ENCODE peak calls at places on chromosomes 6 and 20, in six cellular contexts. P, S, K, E, C and Z are unnamed samples.
A peak's percentile ranks its signal among the peaks of the same experiment; 100 is the strongest.

GRCh38 chr20:36094497-36094896 is 60.0 kb upstream of the EPB41L1 start:
- DNase-seq in P (no peak), S (no peak), K (peak; percentile 19), E (no peak), C (no peak), Z (no peak)

GRCh38 chr20:34637245-34638185 is 39.4 kb downstream of the PIGU start:
- DNase-seq in P (peak; percentile 90), S (no peak), K (peak; percentile 95), E (no peak), C (no peak), Z (peak; percentile 52)

GRCh38 chr6:129623008-129623732 is 86.8 kb downstream of the ARHGAP18 start:
- DNase-seq in P (no peak), S (no peak), K (no peak), E (no peak), C (no peak), Z (no peak)

GRCh38 chr6:116268589-116269293 is 11.0 kb downstream of the TSPYL1 start:
- DNase-seq in P (peak; percentile 84), S (peak; percentile 85), K (peak; percentile 89), E (peak; percentile 79), C (no peak), Z (peak; percentile 65)

GRCh38 chr6:170553686-170554085 is 483 bp upstream of the TBP start:
- DNase-seq in P (peak; percentile 75), S (no peak), K (peak; percentile 50), E (no peak), C (no peak), Z (no peak)

GRCh38 chr6:81215092-81215432 is 537.4 kb downstream of the TENT5A start:
- DNase-seq in P (no peak), S (no peak), K (no peak), E (no peak), C (no peak), Z (no peak)

GRCh38 chr6:31971279-31971992 is 502 bp downstream of the DXO start:
- DNase-seq in P (no peak), S (no peak), K (no peak), E (no peak), C (no peak), Z (no peak)

GRCh38 chr6:67501738-67502137 is 1133.3 kb upstream of the ADGRB3 start:
- DNase-seq in P (peak; percentile 11), S (no peak), K (no peak), E (no peak), C (no peak), Z (no peak)

GRCh38 chr6:108673153-108673552 is 112.4 kb downstream of the FOXO3 start:
- DNase-seq in P (no peak), S (no peak), K (no peak), E (no peak), C (no peak), Z (no peak)

GRCh38 chr6:161211380-161212035 is 62.4 kb downstream of the AGPAT4 start:
- DNase-seq in P (no peak), S (no peak), K (peak; percentile 30), E (no peak), C (no peak), Z (no peak)

GRCh38 chr6:3457710-3458605 is 1.1 kb upstream of the SLC22A23 start:
- DNase-seq in P (no peak), S (peak; percentile 31), K (no peak), E (peak; percentile 64), C (no peak), Z (no peak)

GRCh38 chr20:21698494-21699215 is 6.8 kb upstream of the PAX1 start:
- DNase-seq in P (no peak), S (no peak), K (no peak), E (no peak), C (no peak), Z (no peak)

GRCh38 chr6:165829376-165829775 is 166.3 kb upstream of the PDE10A start:
- DNase-seq in P (no peak), S (no peak), K (no peak), E (no peak), C (no peak), Z (no peak)

GRCh38 chr6:4021133-4021861 is 57.6 kb downstream of the FAM217A start:
- DNase-seq in P (peak; percentile 98), S (peak; percentile 99), K (peak; percentile 97), E (peak; percentile 97), C (peak; percentile 66), Z (peak; percentile 91)

GRCh38 chr6:11322252-11322885 is 89.9 kb upstream of the NEDD9 start:
- DNase-seq in P (no peak), S (peak; percentile 25), K (no peak), E (no peak), C (no peak), Z (no peak)

GRCh38 chr6:3451498-3451897 is 5.4 kb downstream of the SLC22A23 start:
- DNase-seq in P (no peak), S (no peak), K (no peak), E (no peak), C (no peak), Z (no peak)

GRCh38 chr6:150641398-150642139 is 41.9 kb downstream of the PLEKHG1 start:
- DNase-seq in P (peak; percentile 29), S (no peak), K (no peak), E (no peak), C (no peak), Z (no peak)

GRCh38 chr6:41707565-41708200 is 27.7 kb downstream of the TFEB start:
- DNase-seq in P (no peak), S (peak; percentile 71), K (no peak), E (no peak), C (no peak), Z (no peak)

GRCh38 chr6:169474362-169474761 is 220.7 kb upstream of the THBS2 start:
- DNase-seq in P (no peak), S (no peak), K (no peak), E (no peak), C (no peak), Z (no peak)